ENCODE peak calls at places on chromosomes 2 and 18, in seven cellular contexts. One of them, this sample, is unnamed.
A peak's percentile ranks its signal among the peaks of the same experiment; 100 is the strongest.

GRCh38 chr2:10405441-10405840 is 42.7 kb downstream of the ODC1 start:
- DNase-seq in Peyer's patch: no peak
- DNase-seq in PC-3: peak; percentile 98
- DNase-seq in uterus: peak; percentile 68
- DNase-seq in CD4-positive, CD25-positive, alpha-beta regulatory T cell: no peak
- DNase-seq in heart right ventricle: peak; percentile 59
- DNase-seq in CD8-positive, alpha-beta memory T cell: no peak
- DNase-seq in this sample: no peak

GRCh38 chr2:19319698-19320097 is 38.7 kb downstream of the OSR1 start:
- DNase-seq in heart right ventricle: no peak
- DNase-seq in uterus: no peak
- DNase-seq in CD8-positive, alpha-beta memory T cell: no peak
- DNase-seq in CD4-positive, CD25-positive, alpha-beta regulatory T cell: no peak
- DNase-seq in PC-3: no peak
- DNase-seq in Peyer's patch: no peak
- DNase-seq in this sample: no peak

GRCh38 chr2:199940373-199940772 is 14.9 kb downstream of the TYW5 start:
- DNase-seq in CD8-positive, alpha-beta memory T cell: no peak
- DNase-seq in PC-3: peak; percentile 43
- DNase-seq in Peyer's patch: no peak
- DNase-seq in heart right ventricle: no peak
- DNase-seq in uterus: no peak
- DNase-seq in CD4-positive, CD25-positive, alpha-beta regulatory T cell: peak; percentile 40
- DNase-seq in this sample: no peak

GRCh38 chr2:159137511-159138101 is 148.9 kb downstream of the WDSUB1 start:
- DNase-seq in CD4-positive, CD25-positive, alpha-beta regulatory T cell: no peak
- DNase-seq in heart right ventricle: no peak
- DNase-seq in CD8-positive, alpha-beta memory T cell: no peak
- DNase-seq in Peyer's patch: no peak
- DNase-seq in PC-3: peak; percentile 31
- DNase-seq in uterus: no peak
- DNase-seq in this sample: no peak

GRCh38 chr2:215832791-215833190 is 180.6 kb downstream of the MREG start:
- DNase-seq in CD8-positive, alpha-beta memory T cell: no peak
- DNase-seq in PC-3: no peak
- DNase-seq in CD4-positive, CD25-positive, alpha-beta regulatory T cell: no peak
- DNase-seq in heart right ventricle: no peak
- DNase-seq in uterus: no peak
- DNase-seq in Peyer's patch: no peak
- DNase-seq in this sample: no peak

GRCh38 chr2:241813080-241813805 is 4.2 kb downstream of the NEU4 start:
- DNase-seq in PC-3: no peak
- DNase-seq in uterus: peak; percentile 14
- DNase-seq in CD4-positive, CD25-positive, alpha-beta regulatory T cell: no peak
- DNase-seq in heart right ventricle: peak; percentile 29
- DNase-seq in Peyer's patch: no peak
- DNase-seq in CD8-positive, alpha-beta memory T cell: peak; percentile 49
- DNase-seq in this sample: no peak

GRCh38 chr2:127740665-127741287 is 39.5 kb downstream of the SFT2D3 start:
- DNase-seq in uterus: no peak
- DNase-seq in CD4-positive, CD25-positive, alpha-beta regulatory T cell: peak; percentile 8
- DNase-seq in Peyer's patch: no peak
- DNase-seq in heart right ventricle: no peak
- DNase-seq in PC-3: no peak
- DNase-seq in CD8-positive, alpha-beta memory T cell: no peak
- DNase-seq in this sample: no peak

GRCh38 chr2:207546822-207547221 is 17.1 kb downstream of the CREB1 start:
- DNase-seq in PC-3: no peak
- DNase-seq in uterus: no peak
- DNase-seq in Peyer's patch: no peak
- DNase-seq in CD4-positive, CD25-positive, alpha-beta regulatory T cell: no peak
- DNase-seq in CD8-positive, alpha-beta memory T cell: no peak
- DNase-seq in heart right ventricle: no peak
- DNase-seq in this sample: no peak

GRCh38 chr18:80193701-80194100 is 53.6 kb downstream of the PARD6G start:
- DNase-seq in Peyer's patch: no peak
- DNase-seq in CD8-positive, alpha-beta memory T cell: no peak
- DNase-seq in uterus: no peak
- DNase-seq in heart right ventricle: no peak
- DNase-seq in PC-3: no peak
- DNase-seq in CD4-positive, CD25-positive, alpha-beta regulatory T cell: no peak
- DNase-seq in this sample: no peak

GRCh38 chr18:11175266-11175947 is 26.0 kb upstream of the PIEZO2 start:
- DNase-seq in heart right ventricle: no peak
- DNase-seq in uterus: no peak
- DNase-seq in PC-3: no peak
- DNase-seq in CD4-positive, CD25-positive, alpha-beta regulatory T cell: no peak
- DNase-seq in CD8-positive, alpha-beta memory T cell: no peak
- DNase-seq in Peyer's patch: no peak
- DNase-seq in this sample: no peak

GRCh38 chr2:84963692-84964405 is 7.1 kb upstream of the KCMF1 start:
- DNase-seq in PC-3: peak; percentile 52
- DNase-seq in heart right ventricle: no peak
- DNase-seq in Peyer's patch: no peak
- DNase-seq in CD8-positive, alpha-beta memory T cell: no peak
- DNase-seq in CD4-positive, CD25-positive, alpha-beta regulatory T cell: no peak
- DNase-seq in uterus: no peak
- DNase-seq in this sample: no peak

GRCh38 chr2:188993264-188993663 is 19.1 kb downstream of the COL3A1 start:
- DNase-seq in CD4-positive, CD25-positive, alpha-beta regulatory T cell: no peak
- DNase-seq in PC-3: no peak
- DNase-seq in CD8-positive, alpha-beta memory T cell: no peak
- DNase-seq in uterus: no peak
- DNase-seq in heart right ventricle: no peak
- DNase-seq in Peyer's patch: no peak
- DNase-seq in this sample: no peak

GRCh38 chr2:18991177-18992168 is 366.9 kb downstream of the OSR1 start:
- DNase-seq in Peyer's patch: no peak
- DNase-seq in CD4-positive, CD25-positive, alpha-beta regulatory T cell: no peak
- DNase-seq in heart right ventricle: peak; percentile 22
- DNase-seq in CD8-positive, alpha-beta memory T cell: no peak
- DNase-seq in uterus: peak; percentile 23
- DNase-seq in PC-3: peak; percentile 94
- DNase-seq in this sample: no peak

GRCh38 chr18:62399306-62399705 is 74.2 kb downstream of the TNFRSF11A start:
- DNase-seq in CD4-positive, CD25-positive, alpha-beta regulatory T cell: no peak
- DNase-seq in heart right ventricle: no peak
- DNase-seq in CD8-positive, alpha-beta memory T cell: no peak
- DNase-seq in uterus: no peak
- DNase-seq in Peyer's patch: no peak
- DNase-seq in PC-3: no peak
- DNase-seq in this sample: no peak

GRCh38 chr2:112640800-112641675 is 4.7 kb upstream of the SLC20A1 start:
- DNase-seq in PC-3: peak; percentile 91
- DNase-seq in heart right ventricle: no peak
- DNase-seq in CD4-positive, CD25-positive, alpha-beta regulatory T cell: no peak
- DNase-seq in Peyer's patch: no peak
- DNase-seq in uterus: no peak
- DNase-seq in CD8-positive, alpha-beta memory T cell: no peak
- DNase-seq in this sample: no peak

GRCh38 chr2:206521115-206521514 is 77.8 kb downstream of the ADAM23 start:
- DNase-seq in CD4-positive, CD25-positive, alpha-beta regulatory T cell: no peak
- DNase-seq in uterus: no peak
- DNase-seq in CD8-positive, alpha-beta memory T cell: no peak
- DNase-seq in Peyer's patch: no peak
- DNase-seq in PC-3: no peak
- DNase-seq in heart right ventricle: no peak
- DNase-seq in this sample: no peak

GRCh38 chr2:11746376-11746806 is at the start of gene LPIN1:
- DNase-seq in PC-3: peak; percentile 81
- DNase-seq in uterus: peak; percentile 91
- DNase-seq in Peyer's patch: peak; percentile 92
- DNase-seq in CD8-positive, alpha-beta memory T cell: peak; percentile 87
- DNase-seq in heart right ventricle: peak; percentile 91
- DNase-seq in CD4-positive, CD25-positive, alpha-beta regulatory T cell: peak; percentile 87
- DNase-seq in this sample: peak; percentile 87

GRCh38 chr18:27121108-27121507 is 64.0 kb downstream of the CHST9 start:
- DNase-seq in CD4-positive, CD25-positive, alpha-beta regulatory T cell: no peak
- DNase-seq in Peyer's patch: no peak
- DNase-seq in CD8-positive, alpha-beta memory T cell: no peak
- DNase-seq in PC-3: peak; percentile 8
- DNase-seq in heart right ventricle: no peak
- DNase-seq in uterus: no peak
- DNase-seq in this sample: no peak

GRCh38 chr2:69208023-69208595 is 178.9 kb downstream of the GFPT1 start:
- DNase-seq in uterus: no peak
- DNase-seq in CD8-positive, alpha-beta memory T cell: no peak
- DNase-seq in heart right ventricle: no peak
- DNase-seq in CD4-positive, CD25-positive, alpha-beta regulatory T cell: no peak
- DNase-seq in PC-3: peak; percentile 18
- DNase-seq in Peyer's patch: no peak
- DNase-seq in this sample: no peak

GRCh38 chr18:37364237-37364636 is 201.4 kb downstream of the CELF4 start:
- DNase-seq in PC-3: no peak
- DNase-seq in CD4-positive, CD25-positive, alpha-beta regulatory T cell: no peak
- DNase-seq in uterus: no peak
- DNase-seq in heart right ventricle: peak; percentile 71
- DNase-seq in CD8-positive, alpha-beta memory T cell: no peak
- DNase-seq in Peyer's patch: no peak
- DNase-seq in this sample: no peak

GRCh38 chr2:219445220-219445631 is 10.6 kb downstream of the SPEG start:
- DNase-seq in Peyer's patch: no peak
- DNase-seq in heart right ventricle: no peak
- DNase-seq in CD8-positive, alpha-beta memory T cell: no peak
- DNase-seq in PC-3: no peak
- DNase-seq in CD4-positive, CD25-positive, alpha-beta regulatory T cell: no peak
- DNase-seq in uterus: no peak
- DNase-seq in this sample: no peak

GRCh38 chr2:31033032-31033431 is 105.2 kb downstream of the GALNT14 start:
- DNase-seq in CD8-positive, alpha-beta memory T cell: no peak
- DNase-seq in uterus: no peak
- DNase-seq in PC-3: no peak
- DNase-seq in CD4-positive, CD25-positive, alpha-beta regulatory T cell: no peak
- DNase-seq in Peyer's patch: no peak
- DNase-seq in heart right ventricle: no peak
- DNase-seq in this sample: no peak

GRCh38 chr2:62597323-62597722 is 91.3 kb upstream of the TMEM17 start:
- DNase-seq in uterus: no peak
- DNase-seq in Peyer's patch: no peak
- DNase-seq in heart right ventricle: no peak
- DNase-seq in CD8-positive, alpha-beta memory T cell: no peak
- DNase-seq in CD4-positive, CD25-positive, alpha-beta regulatory T cell: no peak
- DNase-seq in PC-3: no peak
- DNase-seq in this sample: no peak

GRCh38 chr18:76482971-76483691 is 11.9 kb downstream of the ZNF516 start:
- DNase-seq in CD4-positive, CD25-positive, alpha-beta regulatory T cell: no peak
- DNase-seq in CD8-positive, alpha-beta memory T cell: no peak
- DNase-seq in uterus: no peak
- DNase-seq in Peyer's patch: no peak
- DNase-seq in PC-3: no peak
- DNase-seq in heart right ventricle: no peak
- DNase-seq in this sample: no peak

GRCh38 chr2:160140471-160140870 is 59.6 kb downstream of the ITGB6 start:
- DNase-seq in heart right ventricle: no peak
- DNase-seq in uterus: no peak
- DNase-seq in CD4-positive, CD25-positive, alpha-beta regulatory T cell: no peak
- DNase-seq in CD8-positive, alpha-beta memory T cell: no peak
- DNase-seq in Peyer's patch: no peak
- DNase-seq in PC-3: no peak
- DNase-seq in this sample: no peak

GRCh38 chr2:69305712-69306611 is 81.1 kb downstream of the GFPT1 start:
- DNase-seq in CD4-positive, CD25-positive, alpha-beta regulatory T cell: no peak
- DNase-seq in uterus: peak; percentile 40
- DNase-seq in heart right ventricle: peak; percentile 46
- DNase-seq in PC-3: no peak
- DNase-seq in CD8-positive, alpha-beta memory T cell: no peak
- DNase-seq in Peyer's patch: no peak
- DNase-seq in this sample: no peak

GRCh38 chr2:17543131-17543660 is 2.7 kb downstream of the VSNL1 start:
- DNase-seq in PC-3: no peak
- DNase-seq in CD8-positive, alpha-beta memory T cell: no peak
- DNase-seq in uterus: no peak
- DNase-seq in Peyer's patch: no peak
- DNase-seq in CD4-positive, CD25-positive, alpha-beta regulatory T cell: no peak
- DNase-seq in heart right ventricle: no peak
- DNase-seq in this sample: no peak
- H3K4me1 ChIP-seq in PC-3: no peaks in the 10 kb centered on the region
- H3K4me1 ChIP-seq in CD8-positive, alpha-beta memory T cell: no peaks in the 10 kb centered on the region
- H3K4me1 ChIP-seq in uterus: no peaks in the 10 kb centered on the region
- H3K4me1 ChIP-seq in Peyer's patch: no peaks in the 10 kb centered on the region
- H3K4me1 ChIP-seq in CD4-positive, CD25-positive, alpha-beta regulatory T cell: no peaks in the 10 kb centered on the region
- H3K4me1 ChIP-seq in heart right ventricle: peaks cover 4% of the 10 kb centered on the region
- H3K4me1 ChIP-seq in this sample: no peaks in the 10 kb centered on the region

GRCh38 chr18:12886498-12887126 is 2.6 kb upstream of the PTPN2 start:
- DNase-seq in CD8-positive, alpha-beta memory T cell: no peak
- DNase-seq in Peyer's patch: no peak
- DNase-seq in uterus: no peak
- DNase-seq in PC-3: peak; percentile 52
- DNase-seq in CD4-positive, CD25-positive, alpha-beta regulatory T cell: peak; percentile 39
- DNase-seq in heart right ventricle: no peak
- DNase-seq in this sample: no peak

GRCh38 chr18:12883003-12883683 is 894 bp downstream of the PTPN2 start:
- DNase-seq in heart right ventricle: no peak
- DNase-seq in PC-3: no peak
- DNase-seq in Peyer's patch: peak; percentile 27
- DNase-seq in uterus: no peak
- DNase-seq in CD8-positive, alpha-beta memory T cell: no peak
- DNase-seq in CD4-positive, CD25-positive, alpha-beta regulatory T cell: peak; percentile 27
- DNase-seq in this sample: peak; percentile 34

GRCh38 chr18:12883684-12884520 is at the start of gene PTPN2:
- DNase-seq in CD4-positive, CD25-positive, alpha-beta regulatory T cell: peak; percentile 94
- DNase-seq in CD8-positive, alpha-beta memory T cell: peak; percentile 85
- DNase-seq in heart right ventricle: peak; percentile 93
- DNase-seq in Peyer's patch: peak; percentile 90
- DNase-seq in PC-3: peak; percentile 96
- DNase-seq in uterus: peak; percentile 94
- DNase-seq in this sample: peak; percentile 95

GRCh38 chr18:12885500-12885899 is 1.5 kb upstream of the PTPN2 start:
- DNase-seq in CD4-positive, CD25-positive, alpha-beta regulatory T cell: no peak
- DNase-seq in uterus: no peak
- DNase-seq in CD8-positive, alpha-beta memory T cell: no peak
- DNase-seq in PC-3: no peak
- DNase-seq in heart right ventricle: no peak
- DNase-seq in Peyer's patch: no peak
- DNase-seq in this sample: no peak

GRCh38 chr18:12884521-12885323 is 685 bp upstream of the PTPN2 start:
- DNase-seq in CD4-positive, CD25-positive, alpha-beta regulatory T cell: no peak
- DNase-seq in uterus: no peak
- DNase-seq in PC-3: no peak
- DNase-seq in Peyer's patch: no peak
- DNase-seq in heart right ventricle: no peak
- DNase-seq in CD8-positive, alpha-beta memory T cell: no peak
- DNase-seq in this sample: no peak
- H3K4me1 ChIP-seq in CD4-positive, CD25-positive, alpha-beta regulatory T cell: peaks cover 42% of the 10 kb centered on the region
- H3K4me1 ChIP-seq in uterus: no peaks in the 10 kb centered on the region
- H3K4me1 ChIP-seq in PC-3: peaks cover 10% of the 10 kb centered on the region
- H3K4me1 ChIP-seq in Peyer's patch: peaks cover 9% of the 10 kb centered on the region
- H3K4me1 ChIP-seq in heart right ventricle: peaks cover 26% of the 10 kb centered on the region
- H3K4me1 ChIP-seq in CD8-positive, alpha-beta memory T cell: peaks cover 42% of the 10 kb centered on the region
- H3K4me1 ChIP-seq in this sample: peaks cover 31% of the 10 kb centered on the region

GRCh38 chr18:74251297-74252031 is 40.3 kb downstream of the CYB5A start:
- DNase-seq in heart right ventricle: no peak
- DNase-seq in CD4-positive, CD25-positive, alpha-beta regulatory T cell: no peak
- DNase-seq in PC-3: peak; percentile 27
- DNase-seq in Peyer's patch: no peak
- DNase-seq in CD8-positive, alpha-beta memory T cell: no peak
- DNase-seq in uterus: no peak
- DNase-seq in this sample: no peak
- H3K4me1 ChIP-seq in heart right ventricle: peaks cover 34% of the 10 kb centered on the region
- H3K4me1 ChIP-seq in CD4-positive, CD25-positive, alpha-beta regulatory T cell: no peaks in the 10 kb centered on the region
- H3K4me1 ChIP-seq in PC-3: peaks cover 10% of the 10 kb centered on the region
- H3K4me1 ChIP-seq in Peyer's patch: no peaks in the 10 kb centered on the region
- H3K4me1 ChIP-seq in CD8-positive, alpha-beta memory T cell: no peaks in the 10 kb centered on the region
- H3K4me1 ChIP-seq in uterus: no peaks in the 10 kb centered on the region
- H3K4me1 ChIP-seq in this sample: no peaks in the 10 kb centered on the region

GRCh38 chr2:121648206-121648605 is 1.1 kb downstream of the CLASP1 start:
- DNase-seq in CD8-positive, alpha-beta memory T cell: no peak
- DNase-seq in Peyer's patch: no peak
- DNase-seq in PC-3: no peak
- DNase-seq in CD4-positive, CD25-positive, alpha-beta regulatory T cell: no peak
- DNase-seq in heart right ventricle: no peak
- DNase-seq in uterus: no peak
- DNase-seq in this sample: no peak
- H3K4me1 ChIP-seq in CD8-positive, alpha-beta memory T cell: peaks cover 34% of the 10 kb centered on the region
- H3K4me1 ChIP-seq in Peyer's patch: no peaks in the 10 kb centered on the region
- H3K4me1 ChIP-seq in PC-3: peaks cover 21% of the 10 kb centered on the region
- H3K4me1 ChIP-seq in CD4-positive, CD25-positive, alpha-beta regulatory T cell: peaks cover 43% of the 10 kb centered on the region
- H3K4me1 ChIP-seq in heart right ventricle: peaks cover 72% of the 10 kb centered on the region
- H3K4me1 ChIP-seq in uterus: no peaks in the 10 kb centered on the region
- H3K4me1 ChIP-seq in this sample: peaks cover 11% of the 10 kb centered on the region